ENCODE peak calls at places on chromosomes 3 and 15, in ten cellular contexts. B, F, U, V, D, P, C, O, X and W are unnamed samples.

GRCh38 chr15:100115711-100116090 is 226.1 kb downstream of the ADAMTS17 start:
- DNase-seq in B (no peak), F (no peak), U (peak; percentile 74), V (no peak), D (peak; percentile 79), P (no peak), C (peak; percentile 71), O (no peak), X (peak; percentile 39), W (no peak)

GRCh38 chr3:8962226-8962861 is 928 bp downstream of the RAD18 start:
- DNase-seq in B (no peak), F (no peak), U (no peak), V (no peak), D (peak; percentile 8), P (no peak), C (no peak), O (no peak), X (no peak), W (no peak)

GRCh38 chr3:30855390-30855789 is 39.1 kb downstream of the GADL1 start:
- DNase-seq in B (no peak), F (no peak), U (no peak), V (no peak), D (no peak), P (no peak), C (no peak), O (no peak), X (no peak), W (no peak)

GRCh38 chr15:40471105-40471777 is 457 bp downstream of the CHST14 start:
- DNase-seq in B (peak; percentile 59), F (peak; percentile 72), U (no peak), V (no peak), D (no peak), P (peak; percentile 30), C (no peak), O (no peak), X (peak; percentile 70), W (peak; percentile 40)

GRCh38 chr3:179768080-179768479 is 115.2 kb downstream of the USP13 start:
- DNase-seq in B (no peak), F (no peak), U (no peak), V (peak; percentile 3), D (peak; percentile 53), P (no peak), C (no peak), O (no peak), X (no peak), W (peak; percentile 30)

GRCh38 chr3:169494982-169495381 is 168.5 kb downstream of the MECOM start:
- DNase-seq in B (no peak), F (no peak), U (no peak), V (no peak), D (no peak), P (no peak), C (no peak), O (no peak), X (no peak), W (no peak)

GRCh38 chr15:69225355-69226027 is 65.1 kb downstream of the GLCE start:
- DNase-seq in B (no peak), F (no peak), U (no peak), V (peak; percentile 1), D (peak; percentile 57), P (no peak), C (no peak), O (no peak), X (no peak), W (no peak)

GRCh38 chr3:78091478-78092119 is 1051.7 kb downstream of the ROBO2 start:
- DNase-seq in B (no peak), F (no peak), U (no peak), V (no peak), D (no peak), P (no peak), C (no peak), O (no peak), X (no peak), W (no peak)

GRCh38 chr3:30751610-30752299 is 142.7 kb downstream of the GADL1 start:
- DNase-seq in B (no peak), F (no peak), U (no peak), V (no peak), D (peak; percentile 24), P (peak; percentile 33), C (no peak), O (no peak), X (no peak), W (peak; percentile 26)

GRCh38 chr3:171230857-171231256 is 204.3 kb upstream of the SLC2A2 start:
- DNase-seq in B (no peak), F (no peak), U (no peak), V (no peak), D (peak; percentile 70), P (no peak), C (no peak), O (no peak), X (no peak), W (no peak)

GRCh38 chr3:105526349-105527111 is 159.8 kb downstream of the ALCAM start:
- DNase-seq in B (no peak), F (no peak), U (no peak), V (no peak), D (peak; percentile 66), P (no peak), C (no peak), O (no peak), X (no peak), W (no peak)

GRCh38 chr3:194952882-194953281 is 267.2 kb downstream of the FAM43A start:
- DNase-seq in B (no peak), F (no peak), U (no peak), V (no peak), D (no peak), P (no peak), C (no peak), O (no peak), X (no peak), W (no peak)

GRCh38 chr3:138078901-138079344 is 36.5 kb downstream of the DZIP1L start:
- DNase-seq in B (no peak), F (no peak), U (no peak), V (peak; percentile 85), D (peak; percentile 97), P (no peak), C (no peak), O (no peak), X (no peak), W (no peak)

GRCh38 chr3:192481638-192482037 is 245.7 kb downstream of the FGF12 start:
- DNase-seq in B (no peak), F (no peak), U (no peak), V (no peak), D (peak; percentile 79), P (no peak), C (no peak), O (no peak), X (no peak), W (no peak)

GRCh38 chr3:31654998-31655397 is 122.3 kb downstream of the STT3B start:
- DNase-seq in B (no peak), F (no peak), U (no peak), V (no peak), D (no peak), P (no peak), C (no peak), O (no peak), X (no peak), W (no peak)

GRCh38 chr15:96267463-96267862 is 63.0 kb upstream of the NR2F2 start:
- DNase-seq in B (no peak), F (no peak), U (no peak), V (no peak), D (no peak), P (no peak), C (no peak), O (no peak), X (no peak), W (no peak)

GRCh38 chr3:47613723-47614122 is 35.1 kb upstream of the CSPG5 start:
- DNase-seq in B (no peak), F (no peak), U (no peak), V (no peak), D (no peak), P (no peak), C (no peak), O (no peak), X (no peak), W (no peak)

GRCh38 chr15:86021281-86022264 is 58.1 kb upstream of the AGBL1 start:
- DNase-seq in B (no peak), F (no peak), U (no peak), V (no peak), D (peak; percentile 58), P (no peak), C (peak; percentile 90), O (no peak), X (no peak), W (no peak)

GRCh38 chr15:74127255-74127953 is 3.0 kb upstream of the ISLR2 start:
- DNase-seq in B (peak; percentile 84), F (peak; percentile 91), U (peak; percentile 93), V (no peak), D (peak; percentile 44), P (peak; percentile 89), C (peak; percentile 90), O (peak; percentile 33), X (peak; percentile 93), W (peak; percentile 94)
- H3K27me3 ChIP-seq in B (peaks cover 6% of the 10 kb centered on the region), F (no peaks in the 10 kb centered on the region), U (peaks cover 7% of the 10 kb centered on the region), V (peaks cover 56% of the 10 kb centered on the region), D (peaks cover 51% of the 10 kb centered on the region), P (peaks cover 93% of the 10 kb centered on the region), C (peaks cover 94% of the 10 kb centered on the region), O (peaks cover 19% of the 10 kb centered on the region), X (peaks cover 76% of the 10 kb centered on the region), W (no peaks in the 10 kb centered on the region)

GRCh38 chr15:52786436-52787122 is 3.6 kb downstream of the ONECUT1 start:
- DNase-seq in B (no peak), F (no peak), U (no peak), V (no peak), D (no peak), P (no peak), C (no peak), O (no peak), X (no peak), W (no peak)
- H3K27me3 ChIP-seq in B (peaks cover 2% of the 10 kb centered on the region), F (peaks cover 16% of the 10 kb centered on the region), U (peaks cover 53% of the 10 kb centered on the region), V (peaks cover 72% of the 10 kb centered on the region), D (peaks cover 75% of the 10 kb centered on the region), P (peaks cover 99% of the 10 kb centered on the region), C (peaks cover 97% of the 10 kb centered on the region), O (peaks cover 41% of the 10 kb centered on the region), X (peaks cover 92% of the 10 kb centered on the region), W (no peaks in the 10 kb centered on the region)

DNA sequence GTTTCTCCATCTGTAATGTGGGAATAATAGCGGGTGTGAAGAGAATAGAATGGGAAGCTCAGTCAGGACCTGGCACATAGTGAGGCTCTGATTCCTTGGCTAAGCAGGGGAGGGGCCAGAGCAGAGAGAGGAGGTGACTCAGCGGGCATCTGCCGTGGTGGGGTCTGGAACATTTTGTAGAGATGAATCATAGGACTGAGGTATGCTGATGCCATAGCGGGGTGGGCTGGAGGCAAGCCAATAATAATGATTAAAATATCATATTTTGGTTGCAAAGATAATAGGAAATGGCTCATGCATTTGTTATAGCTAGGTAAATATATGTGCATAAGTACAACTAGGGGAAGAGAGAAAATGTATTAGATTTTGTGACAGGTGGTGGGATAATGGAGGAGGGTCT is 11.2 kb downstream of the TGM4 start:
- DNase-seq in B (no peak), F (peak; percentile 75), U (no peak), V (peak; percentile 56), D (peak; percentile 96), P (no peak), C (peak; percentile 95), O (no peak), X (no peak), W (no peak)
- H3K27me3 ChIP-seq in B (peaks cover 1% of the 10 kb centered on the region), F (no peaks in the 10 kb centered on the region), U (no peaks in the 10 kb centered on the region), V (no peaks in the 10 kb centered on the region), D (no peaks in the 10 kb centered on the region), P (peaks cover 50% of the 10 kb centered on the region), C (no peaks in the 10 kb centered on the region), O (no peaks in the 10 kb centered on the region), X (peaks cover 8% of the 10 kb centered on the region), W (no peaks in the 10 kb centered on the region)

DNA sequence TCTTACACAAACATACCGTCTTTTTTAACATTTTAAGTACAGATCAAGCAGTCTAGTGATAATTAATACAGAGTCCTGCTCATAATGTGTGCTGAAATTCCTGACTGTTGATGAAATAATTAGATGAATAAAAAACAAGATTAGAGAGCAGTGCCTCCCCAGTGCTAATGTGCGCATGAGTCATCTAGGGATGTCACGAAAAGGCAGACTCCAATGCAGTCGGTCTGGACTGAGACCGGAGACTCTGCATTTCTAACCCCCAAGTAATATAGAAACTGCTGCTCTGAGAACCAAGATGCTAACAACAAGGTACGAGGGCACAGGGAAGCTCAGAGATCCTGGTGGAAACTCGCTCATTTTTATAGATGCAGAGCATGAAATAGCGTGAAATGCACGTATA is 61.4 kb downstream of the COL8A1 start:
- DNase-seq in B (no peak), F (no peak), U (no peak), V (no peak), D (peak; percentile 30), P (no peak), C (no peak), O (no peak), X (no peak), W (no peak)
- H3K27me3 ChIP-seq in B (no peaks in the 10 kb centered on the region), F (no peaks in the 10 kb centered on the region), U (no peaks in the 10 kb centered on the region), V (no peaks in the 10 kb centered on the region), D (no peaks in the 10 kb centered on the region), P (no peaks in the 10 kb centered on the region), C (no peaks in the 10 kb centered on the region), O (no peaks in the 10 kb centered on the region), X (no peaks in the 10 kb centered on the region), W (no peaks in the 10 kb centered on the region)